ENCODE peak calls at places on chromosome 10, in ten cellular contexts. B, L, Z, D, O, J, F, T, C and Y are unnamed samples.

GRCh38 chr10:48468866-48469511 is 135.9 kb downstream of the ARHGAP22 start:
- DNase-seq in Z (no peak), C (no peak), L (no peak), J (no peak), D (no peak), O (peak; percentile 11), B (no peak), F (no peak), T (no peak), Y (no peak)

GRCh38 chr10:50622497-50623298 is 1.1 kb downstream of the SGMS1 start:
- DNase-seq in L (peak; percentile 53), T (peak; percentile 17), O (peak; percentile 43), F (no peak), Z (peak; percentile 50), C (peak; percentile 34), J (peak; percentile 53), D (peak; percentile 44), B (peak; percentile 14), Y (peak; percentile 48)

GRCh38 chr10:100506596-100507356 is 12.9 kb downstream of the SEC31B start:
- DNase-seq in O (no peak), T (peak; percentile 11), C (no peak), Z (peak; percentile 86), D (peak; percentile 70), L (peak; percentile 7), B (no peak), F (no peak), J (no peak), Y (peak; percentile 76)

GRCh38 chr10:68075550-68076004 is 494 bp upstream of the HERC4 start:
- DNase-seq in L (no peak), B (no peak), F (no peak), Z (no peak), J (no peak), O (no peak), C (no peak), D (no peak), T (no peak), Y (no peak)

GRCh38 chr10:117967149-117967548 is 79.6 kb downstream of the RAB11FIP2 start:
- DNase-seq in J (no peak), T (no peak), L (no peak), D (no peak), B (no peak), Z (no peak), O (no peak), C (no peak), F (no peak), Y (no peak)

GRCh38 chr10:43130756-43131155 is 7.5 kb upstream of the CSGALNACT2 start:
- DNase-seq in B (no peak), C (no peak), Z (no peak), F (no peak), T (no peak), O (peak; percentile 17), D (peak; percentile 49), J (no peak), L (no peak), Y (no peak)

GRCh38 chr10:70729763-70730357 is 55.3 kb downstream of the TBATA start:
- DNase-seq in F (no peak), L (peak; percentile 49), B (no peak), T (no peak), Z (no peak), C (no peak), J (peak; percentile 14), O (no peak), D (no peak), Y (no peak)

GRCh38 chr10:117168135-117168674 is 29.1 kb upstream of the KCNK18 start:
- DNase-seq in C (peak; percentile 47), O (peak; percentile 55), T (peak; percentile 62), L (peak; percentile 60), B (peak; percentile 41), Z (peak; percentile 10), J (peak; percentile 60), F (no peak), D (peak; percentile 83), Y (no peak)

GRCh38 chr10:92200564-92200963 is 90.3 kb downstream of the CPEB3 start:
- DNase-seq in T (no peak), O (no peak), J (no peak), L (no peak), D (peak; percentile 58), B (no peak), Z (peak; percentile 36), F (no peak), C (no peak), Y (no peak)

GRCh38 chr10:127410030-127410429 is 139.1 kb upstream of the NPS start:
- DNase-seq in O (no peak), F (no peak), J (no peak), C (no peak), T (no peak), D (no peak), Z (no peak), L (no peak), B (no peak), Y (no peak)

DNA sequence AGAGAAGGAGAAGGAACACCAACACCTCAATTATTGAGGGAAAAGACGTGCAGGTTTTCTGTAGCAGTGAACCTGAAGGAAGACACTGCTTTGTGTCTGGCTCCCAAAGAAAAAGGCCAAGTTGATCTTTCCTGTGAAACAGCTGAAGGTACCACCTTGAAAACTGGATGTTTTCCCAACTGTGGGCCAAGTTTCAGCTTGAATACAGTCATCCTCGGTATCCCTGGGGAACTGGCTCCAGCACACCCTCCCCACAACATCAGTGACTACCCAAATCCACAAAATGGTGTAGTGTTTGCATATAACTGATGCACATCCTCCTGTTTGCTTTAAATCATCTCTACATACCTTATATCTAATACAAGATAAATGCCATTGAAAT is 297.0 kb upstream of the PITRM1 start:
- DNase-seq in L (peak; percentile 53), O (no peak), B (no peak), T (no peak), F (no peak), J (no peak), Z (no peak), C (no peak), D (no peak), Y (no peak)
- H3K27ac ChIP-seq in L (no peak overlapping the region), O (peak overlapping the region; percentile 74), B (no peak overlapping the region), T (peak overlapping the region; percentile 82), F (peak overlapping the region; percentile 88), J (peak overlapping the region; percentile 81), Z (peak overlapping the region; percentile 89), C (peak overlapping the region; percentile 94), D (peak overlapping the region; percentile 96), Y (peak overlapping the region; percentile 95)

DNA sequence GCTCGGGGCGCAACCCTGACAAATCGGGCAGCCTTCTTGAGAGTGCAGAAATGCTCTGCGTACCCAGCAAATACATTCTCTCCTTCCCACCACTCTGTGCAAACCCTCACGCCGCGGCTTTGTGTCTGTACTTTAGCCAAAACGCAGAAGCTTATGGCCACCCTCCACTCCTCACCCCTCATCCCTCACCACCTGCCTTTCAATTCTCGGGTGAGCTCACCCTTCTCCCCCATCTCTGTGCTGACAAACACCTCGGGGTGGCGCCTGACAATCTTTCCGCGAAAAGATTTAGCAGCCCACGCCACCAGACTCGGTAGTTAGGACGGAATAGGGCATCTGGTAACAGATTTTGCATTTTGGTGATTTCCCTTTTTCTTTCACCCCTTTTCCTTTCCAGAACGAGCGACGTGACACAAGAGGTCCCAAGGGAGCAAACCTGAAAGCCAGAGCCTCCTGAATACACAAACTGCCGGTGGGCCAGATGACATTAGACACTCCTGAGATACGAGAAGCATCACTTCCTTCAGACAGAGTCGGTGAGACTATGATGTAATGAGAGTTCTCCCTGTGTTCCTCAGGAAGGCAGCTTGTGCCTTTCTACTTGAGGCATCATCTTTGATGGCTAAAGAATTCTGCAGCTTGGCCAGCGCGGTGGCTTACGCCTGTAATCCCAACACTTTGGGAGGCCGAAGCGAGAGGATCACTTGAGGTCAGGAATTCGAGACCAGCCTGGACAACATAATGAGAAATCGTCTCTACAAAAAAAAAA is 663 bp upstream of the ATAD1 start:
- DNase-seq in C (peak; percentile 19), B (peak; percentile 50), T (peak; percentile 64), L (peak; percentile 18), D (no peak), Z (peak; percentile 43), O (peak; percentile 29), J (peak; percentile 54), F (no peak), Y (peak; percentile 19)
- H3K27ac ChIP-seq in C (peak overlapping the region; percentile 91), B (peak overlapping the region; percentile 98), T (peak overlapping the region; percentile 85), L (peak overlapping the region; percentile 95), D (peak overlapping the region; percentile 90), Z (peak overlapping the region; percentile 28), O (peak overlapping the region; percentile 81), J (peak overlapping the region; percentile 93), F (peak overlapping the region; percentile 32), Y (peak overlapping the region; percentile 83)

DNA sequence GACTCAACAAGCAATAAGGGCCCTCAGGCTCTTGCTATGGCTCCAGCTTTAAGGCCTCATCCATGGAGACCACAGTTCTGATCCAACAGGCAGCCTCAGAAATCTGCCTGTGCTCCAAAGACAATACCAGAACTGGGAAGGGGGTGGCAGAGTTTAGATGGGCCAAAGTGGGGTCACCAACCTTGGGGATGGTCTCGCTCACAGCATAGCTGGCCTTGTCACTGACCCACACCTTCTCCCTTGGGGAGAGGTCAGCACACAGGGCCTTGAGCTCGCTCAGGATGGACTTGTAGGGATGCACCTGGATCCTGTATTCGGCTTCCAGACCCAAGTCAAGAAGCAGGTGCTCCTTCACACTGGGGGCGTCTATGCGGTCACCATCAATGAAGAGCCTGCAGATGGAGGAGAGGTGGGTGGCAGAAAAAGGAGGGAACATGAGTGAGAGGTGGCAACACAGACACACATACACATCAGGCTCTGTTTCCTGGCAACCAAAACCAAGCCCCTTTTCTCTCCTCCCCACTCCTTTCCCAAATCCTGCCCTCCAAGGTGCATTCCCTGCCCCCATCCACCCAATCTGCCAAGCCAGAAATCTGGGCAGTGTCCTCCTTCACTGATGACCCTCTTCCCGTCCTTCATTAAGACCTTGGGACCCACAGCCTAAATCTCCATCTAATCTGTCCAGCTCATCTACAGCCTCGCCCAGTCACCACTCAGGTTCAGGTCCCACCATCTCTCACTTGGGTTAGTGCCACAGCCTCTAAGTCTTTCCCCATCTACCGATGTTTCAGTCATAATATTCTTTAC is 40.9 kb downstream of the XPNPEP1 start:
- DNase-seq in O (peak; percentile 10), J (no peak), L (no peak), C (no peak), T (no peak), D (no peak), B (no peak), F (no peak), Z (no peak), Y (no peak)
- H3K27ac ChIP-seq in O (no peak overlapping the region), J (no peak overlapping the region), L (no peak overlapping the region), C (no peak overlapping the region), T (no peak overlapping the region), D (no peak overlapping the region), B (no peak overlapping the region), F (no peak overlapping the region), Z (no peak overlapping the region), Y (no peak overlapping the region)

DNA sequence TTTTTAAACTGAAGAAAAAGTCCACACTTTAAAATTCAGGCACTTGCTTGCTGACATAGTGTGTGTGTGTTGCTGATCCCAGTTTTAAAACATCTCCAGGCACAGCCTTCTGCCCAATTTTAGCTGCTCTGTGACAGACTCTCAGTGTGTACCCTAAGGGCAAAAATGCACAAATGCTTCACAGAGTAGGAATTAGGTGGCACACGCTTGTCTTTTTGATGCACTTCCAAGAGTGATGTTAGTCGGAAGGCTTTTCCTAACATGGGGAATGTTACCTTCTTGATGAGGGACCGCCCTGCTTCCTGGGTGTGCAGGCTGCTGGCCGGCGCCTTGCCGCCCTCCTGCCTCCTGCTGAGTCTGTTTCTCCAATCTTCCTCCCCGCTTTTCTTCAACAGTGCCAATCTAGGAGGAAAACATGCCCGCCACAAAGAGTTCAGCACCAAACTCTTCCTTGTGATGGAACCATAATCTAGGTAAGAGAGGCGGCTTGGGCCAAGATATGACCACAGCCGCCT is 122.3 kb downstream of the SVIL start:
- DNase-seq in F (no peak), O (no peak), J (no peak), D (no peak), Z (no peak), T (no peak), B (no peak), C (no peak), L (no peak), Y (no peak)
- H3K27ac ChIP-seq in F (no peak overlapping the region), O (peak overlapping the region; percentile 89), J (peak overlapping the region; percentile 6), D (no peak overlapping the region), Z (no peak overlapping the region), T (no peak overlapping the region), B (no peak overlapping the region), C (peak overlapping the region; percentile 26), L (no peak overlapping the region), Y (no peak overlapping the region)